ENCODE peak calls at places on chromosomes 5 and 9, in five cellular contexts. N is heart right ventricle, G is esophagus squamous epithelium, B is C1 segment of cervical spinal cord, E is NCI-H510A treated with DMSO at 0.1 percent for 48 hours. U is an unnamed sample.

GRCh38 chr5:159805021-159805420 is 111.3 kb upstream of the ADRA1B start:
- DNase-seq in B (no peak), G (no peak), N (peak; percentile 42), E (no peak), U (no peak)

GRCh38 chr9:132235894-132236661 is 74.2 kb downstream of the NTNG2 start:
- DNase-seq in G (no peak), N (peak; percentile 72), B (peak; percentile 69), E (peak; percentile 84), U (peak; percentile 73)

GRCh38 chr9:14439555-14439954 is 125.6 kb upstream of the NFIB start:
- DNase-seq in N (no peak), E (no peak), G (no peak), B (no peak), U (no peak)

GRCh38 chr5:152058267-152058666 is 133.6 kb upstream of the GLRA1 start:
- DNase-seq in B (no peak), N (peak; percentile 8), G (no peak), E (no peak), U (no peak)

GRCh38 chr5:142551242-142552067 is 134.4 kb downstream of the FGF1 start:
- DNase-seq in B (no peak), N (peak; percentile 34), G (no peak), E (peak; percentile 29), U (no peak)

GRCh38 chr9:70130266-70130665 is 86.6 kb downstream of the MAMDC2 start:
- DNase-seq in B (no peak), E (no peak), G (no peak), N (no peak), U (no peak)

GRCh38 chr9:4062966-4063365 is 236.9 kb downstream of the GLIS3 start:
- DNase-seq in N (no peak), E (no peak), G (no peak), B (no peak), U (no peak)

GRCh38 chr9:18314321-18314720 is 159.6 kb upstream of the ADAMTSL1 start:
- DNase-seq in E (no peak), N (no peak), B (no peak), G (no peak), U (no peak)

GRCh38 chr9:111467778-111468367 is 16.3 kb downstream of the ECPAS start:
- DNase-seq in N (no peak), E (no peak), G (no peak), B (no peak), U (no peak)

GRCh38 chr9:121819511-121820231 is 168.2 kb downstream of the DAB2IP start:
- DNase-seq in E (peak; percentile 30), B (no peak), G (no peak), N (no peak), U (peak; percentile 41)

GRCh38 chr5:79173626-79174025 is 62.0 kb downstream of the BHMT start:
- DNase-seq in G (no peak), N (no peak), E (peak; percentile 71), B (no peak), U (peak; percentile 15)

GRCh38 chr9:133403766-133404439 is 13.9 kb downstream of the REXO4 start:
- DNase-seq in G (no peak), B (no peak), N (no peak), E (no peak), U (peak; percentile 5)

GRCh38 chr9:129193655-129194054 is 15.6 kb upstream of the IER5L start:
- DNase-seq in E (no peak), G (no peak), B (no peak), N (no peak), U (no peak)

GRCh38 chr9:34988218-34989055 is 1.1 kb upstream of the DNAJB5 start:
- DNase-seq in G (no peak), B (peak; percentile 62), N (no peak), E (peak; percentile 17), U (no peak)

GRCh38 chr9:113156880-113157279 is 6.1 kb downstream of the SLC31A2 start:
- DNase-seq in N (no peak), E (no peak), G (no peak), B (no peak), U (no peak)

GRCh38 chr5:1952021-1952420 is 69.3 kb upstream of the IRX4 start:
- DNase-seq in E (no peak), B (no peak), N (no peak), G (no peak), U (no peak)

GRCh38 chr9:72734631-72735030 is 213.2 kb downstream of the TMC1 start:
- DNase-seq in G (no peak), E (no peak), N (no peak), B (no peak), U (no peak)

GRCh38 chr9:125889524-125890473 is 142.6 kb downstream of the PBX3 start:
- DNase-seq in B (peak; percentile 75), E (peak; percentile 56), G (no peak), N (peak; percentile 23), U (peak; percentile 52)

GRCh38 chr5:9519537-9519936 is 26.3 kb downstream of the SEMA5A start:
- DNase-seq in N (no peak), G (no peak), B (no peak), E (no peak), U (no peak)

GRCh38 chr9:130226112-130226511 is 39.4 kb upstream of the HMCN2 start:
- DNase-seq in N (no peak), B (no peak), G (no peak), E (no peak), U (no peak)

GRCh38 chr5:30764704-30765103 is 428.8 kb upstream of the CDH6 start:
- DNase-seq in E (no peak), G (no peak), N (no peak), B (no peak), U (no peak)

GRCh38 chr9:101465330-101465915 is 29.8 kb upstream of the ALDOB start:
- DNase-seq in N (peak; percentile 33), B (peak; percentile 9), E (peak; percentile 11), G (no peak), U (peak; percentile 34)

GRCh38 chr9:127223810-127224177 is 40.8 kb upstream of the GARNL3 start:
- DNase-seq in B (peak; percentile 41), E (no peak), G (no peak), N (no peak), U (peak; percentile 38)

GRCh38 chr5:39177629-39177959 is 41.8 kb downstream of the FYB1 start:
- DNase-seq in E (no peak), G (no peak), N (no peak), B (no peak), U (no peak)